ENCODE peak calls at places on chromosomes 3 and 15, in eight cellular contexts. O is brain microvascular endothelial cell, P is upper lobe of left lung, Y is heart right ventricle, J is endothelial cell of umbilical vein, A is Caco-2, X is upper lobe of right lung, D is A549. W is an unnamed sample.

GRCh38 chr3:27025718-27026117 is 343.5 kb downstream of the NEK10 start:
- DNase-seq in X (no peak), A (no peak), O (no peak), P (no peak), J (no peak), D (no peak), Y (no peak), W (no peak)

GRCh38 chr3:160163259-160163878 is 61.9 kb upstream of the C3orf80 start:
- DNase-seq in J (peak), Y (no peak), P (no peak), D (peak), O (no peak), X (no peak), A (peak), W (peak)

GRCh38 chr3:179898024-179898423 is 138.7 kb downstream of the PEX5L start:
- DNase-seq in P (no peak), Y (no peak), O (peak), J (peak), A (peak), X (no peak), D (peak), W (peak)

GRCh38 chr15:94232107-94232506 is 746 bp downstream of the MCTP2 start:
- DNase-seq in P (no peak), X (no peak), A (no peak), Y (no peak), D (no peak), J (no peak), O (no peak), W (peak)

GRCh38 chr15:72783563-72784232 is at the start of gene ADPGK:
- DNase-seq in D (peak), X (peak), O (peak), A (peak), Y (peak), J (peak), P (peak), W (peak)

GRCh38 chr15:99708563-99708962 is 24.7 kb downstream of the LYSMD4 start:
- DNase-seq in Y (peak), J (peak), X (peak), O (peak), A (no peak), D (peak), P (peak), W (peak)

GRCh38 chr15:88897456-88898194 is 2.3 kb upstream of the HAPLN3 start:
- DNase-seq in J (peak), X (peak), Y (peak), D (peak), O (peak), P (peak), A (peak), W (peak)

GRCh38 chr3:191139771-191140170 is 59.3 kb upstream of the OSTN start:
- DNase-seq in X (no peak), P (no peak), O (no peak), A (no peak), D (no peak), Y (no peak), J (no peak), W (no peak)

GRCh38 chr15:67922971-67923646 is 83.3 kb upstream of the RNU6-1 start:
- DNase-seq in A (no peak), J (no peak), P (no peak), Y (no peak), D (no peak), X (no peak), O (no peak), W (no peak)

GRCh38 chr15:90851945-90852344 is 16.4 kb upstream of the FURIN start:
- DNase-seq in A (no peak), Y (no peak), X (no peak), P (no peak), D (no peak), O (no peak), J (no peak), W (no peak)

GRCh38 chr3:65732060-65732933 is 306.4 kb downstream of the MAGI1 start:
- DNase-seq in A (peak), P (no peak), X (no peak), O (peak), J (peak), Y (no peak), D (peak), W (peak)

GRCh38 chr3:68206524-68207117 is 552.2 kb upstream of the SUCLG2 start:
- DNase-seq in A (no peak), D (peak), O (no peak), Y (no peak), P (no peak), X (no peak), J (no peak), W (no peak)

GRCh38 chr15:48507416-48508065 is 138.0 kb downstream of the FBN1 start:
- DNase-seq in P (no peak), X (no peak), O (peak), D (peak), J (peak), Y (no peak), A (peak), W (peak)

GRCh38 chr3:116836286-116836685 is 126.7 kb downstream of the TUSC7 start:
- DNase-seq in A (no peak), Y (no peak), X (no peak), O (peak), P (no peak), D (no peak), J (peak), W (peak)

GRCh38 chr15:95622843-95623242 is 707.7 kb upstream of the NR2F2 start:
- DNase-seq in O (no peak), X (no peak), Y (no peak), A (no peak), D (no peak), J (no peak), P (no peak), W (no peak)

GRCh38 chr3:45208587-45208986 is 17.5 kb downstream of the TMEM158 start:
- DNase-seq in J (no peak), O (no peak), A (no peak), P (no peak), X (no peak), D (no peak), Y (no peak), W (no peak)

GRCh38 chr15:85754993-85755392 is 39.7 kb downstream of the KLHL25 start:
- DNase-seq in O (no peak), X (no peak), D (no peak), Y (peak), J (no peak), A (no peak), P (no peak), W (no peak)

GRCh38 chr3:143885803-143886427 is 37.6 kb upstream of the SLC9A9 start:
- DNase-seq in D (peak), A (peak), O (peak), X (no peak), Y (no peak), P (no peak), J (peak), W (peak)

GRCh38 chr15:92121047-92121446 is 267.5 kb downstream of the SLCO3A1 start:
- DNase-seq in J (no peak), D (no peak), P (no peak), Y (no peak), X (no peak), O (no peak), A (peak), W (no peak)

GRCh38 chr3:8895829-8896228 is 67.4 kb downstream of the RAD18 start:
- DNase-seq in X (no peak), J (no peak), A (no peak), Y (no peak), P (no peak), O (no peak), D (no peak), W (no peak)

GRCh38 chr3:44920081-44920480 is 45.7 kb downstream of the TGM4 start:
- DNase-seq in D (no peak), X (no peak), Y (no peak), J (no peak), A (no peak), O (no peak), P (no peak), W (peak)

GRCh38 chr15:79923515-79924169 is 26.8 kb upstream of the MTHFS start:
- DNase-seq in O (peak), P (peak), Y (peak), J (peak), X (peak), D (peak), A (peak), W (peak)

GRCh38 chr3:58288011-58288728 is 17.9 kb upstream of the RPP14 start:
- DNase-seq in X (no peak), P (no peak), J (no peak), Y (no peak), D (peak), A (no peak), O (no peak), W (no peak)

GRCh38 chr3:108022316-108023150 is 68.3 kb downstream of the CD47 start:
- DNase-seq in D (no peak), Y (peak), P (peak), O (no peak), X (peak), A (peak), J (no peak), W (no peak)

GRCh38 chr15:79601376-79601775 is 169.2 kb downstream of the MINAR1 start:
- DNase-seq in D (no peak), X (no peak), O (no peak), P (no peak), Y (no peak), A (no peak), J (no peak), W (no peak)

GRCh38 chr15:22259881-22260421 is 179.6 kb downstream of the OR4M2 start:
- DNase-seq in Y (no peak), P (peak), O (no peak), D (no peak), A (no peak), X (no peak), J (no peak), W (no peak)

GRCh38 chr15:91380114-91380513 is 280.1 kb downstream of the SV2B start:
- DNase-seq in Y (no peak), P (no peak), X (no peak), J (no peak), O (no peak), D (no peak), A (no peak), W (peak)

GRCh38 chr15:31457631-31458526 is 131.2 kb downstream of the KLF13 start:
- DNase-seq in P (peak), O (peak), A (no peak), D (peak), J (no peak), X (peak), Y (no peak), W (peak)

GRCh38 chr15:89575656-89576416 is 567 bp downstream of the TICRR start:
- DNase-seq in O (no peak), D (peak), J (peak), X (no peak), A (peak), P (no peak), Y (peak), W (peak)

GRCh38 chr15:98855815-98856539 is 151.6 kb downstream of the PGPEP1L start:
- DNase-seq in P (no peak), Y (no peak), D (peak), A (no peak), J (no peak), X (no peak), O (peak), W (no peak)

GRCh38 chr3:195703776-195704175 is 17.0 kb upstream of the MUC20 start:
- DNase-seq in A (no peak), O (no peak), P (no peak), J (no peak), X (no peak), D (no peak), Y (no peak), W (no peak)

GRCh38 chr15:78979456-78980320 is 34.8 kb upstream of the CTSH start:
- DNase-seq in Y (no peak), O (peak), D (peak), A (peak), P (peak), J (peak), X (no peak), W (peak)

GRCh38 chr3:182349051-182349450 is 444.3 kb upstream of the ATP11B start:
- DNase-seq in A (no peak), P (no peak), X (no peak), Y (no peak), O (no peak), J (no peak), D (no peak), W (no peak)

GRCh38 chr3:127762077-127762786 is 60.1 kb downstream of the MGLL start:
- DNase-seq in J (peak), A (no peak), O (no peak), D (no peak), X (no peak), P (peak), Y (no peak), W (no peak)

GRCh38 chr3:27914199-27914598 is 192.1 kb upstream of the EOMES start:
- DNase-seq in J (no peak), Y (no peak), X (no peak), A (no peak), O (no peak), D (peak), P (no peak), W (no peak)

GRCh38 chr3:17686613-17687012 is 55.8 kb downstream of the TBC1D5 start:
- DNase-seq in J (no peak), Y (no peak), O (no peak), P (no peak), A (peak), D (peak), X (no peak), W (peak)

GRCh38 chr15:99561476-99562230 is 4.1 kb upstream of the MEF2A start:
- DNase-seq in A (no peak), P (no peak), D (no peak), O (no peak), J (no peak), X (no peak), Y (no peak), W (no peak)

GRCh38 chr3:148879256-148879655 is 14.2 kb downstream of the CPA3 start:
- DNase-seq in P (no peak), Y (no peak), X (no peak), J (peak), D (no peak), O (no peak), A (no peak), W (no peak)

GRCh38 chr15:72184165-72184811 is 13.3 kb downstream of the GRAMD2A start:
- DNase-seq in O (no peak), D (peak), A (no peak), J (no peak), Y (no peak), X (peak), P (peak), W (no peak)

GRCh38 chr3:8641472-8641871 is 3.1 kb downstream of the SSUH2 start:
- DNase-seq in D (no peak), O (no peak), P (no peak), Y (no peak), A (no peak), X (no peak), J (no peak), W (no peak)

GRCh38 chr15:64149424-64150235 is 1.9 kb upstream of the SNX22 start:
- DNase-seq in J (no peak), X (no peak), A (no peak), Y (no peak), O (no peak), P (no peak), D (peak), W (peak)
- TF ChIP-seq CTCF in J (peak), X (peak), A (no peak), Y (peak), O (peak), P (peak), D (peak), W (peak)

GRCh38 chr15:57183614-57184344 is 192.5 kb upstream of the CGNL1 start:
- DNase-seq in Y (no peak), D (peak), P (no peak), J (no peak), X (no peak), O (no peak), A (no peak), W (no peak)
- H3K4me3 ChIP-seq in Y (no peak), D (no peak), P (no peak), J (no peak), X (no peak), O (no peak), A (no peak), W (no peak)

DNA sequence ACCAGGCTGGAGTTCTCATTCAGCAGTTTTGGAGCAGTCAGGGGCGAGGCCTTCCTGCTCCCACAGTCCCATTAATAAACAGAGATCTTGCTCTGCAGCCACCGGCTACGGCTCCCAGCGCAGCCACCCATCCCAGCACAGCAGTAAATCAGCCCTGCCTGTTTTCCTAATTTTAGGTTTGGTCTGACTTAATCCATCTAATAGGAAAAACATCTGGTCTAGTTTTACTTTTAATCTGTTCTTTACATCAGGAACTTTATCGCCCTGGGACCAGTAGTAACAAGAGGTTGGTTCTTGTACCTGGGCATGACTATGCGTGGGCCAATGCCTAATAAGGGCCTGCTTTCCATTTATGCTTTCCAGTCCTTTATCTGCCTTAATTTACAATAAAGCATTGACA is 264.0 kb upstream of the DPH6 start:
- DNase-seq in X (no peak), P (no peak), J (no peak), D (no peak), Y (peak), A (no peak), O (no peak), W (no peak)
- TF ChIP-seq CTCF in X (no peak), P (no peak), J (no peak), D (no peak), Y (no peak), A (no peak), O (no peak), W (no peak)

DNA sequence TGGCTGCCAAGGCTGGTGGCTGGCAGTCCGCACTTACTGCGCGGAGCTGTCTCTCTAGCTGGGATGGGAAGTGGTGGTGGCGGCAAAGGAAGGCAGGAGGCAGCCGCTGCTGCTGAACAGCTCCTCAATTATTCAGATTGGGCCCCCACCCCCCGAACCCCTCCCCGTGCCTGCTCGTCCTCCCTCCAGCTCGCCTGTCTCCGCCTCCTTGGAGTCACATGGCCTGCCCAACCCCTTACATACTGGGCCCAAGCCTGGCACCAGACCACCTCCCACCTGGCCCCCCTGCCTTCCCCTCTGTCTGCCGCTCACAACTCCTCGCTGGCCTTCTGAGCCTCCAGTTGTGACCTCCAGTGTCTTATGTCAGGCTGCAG is at the start of gene SLC7A14:
- DNase-seq in A (no peak), D (no peak), J (no peak), O (peak), Y (no peak), X (no peak), P (no peak), W (no peak)
- H3K4me3 ChIP-seq in A (no peak), D (no peak), J (peak), O (peak), Y (no peak), X (no peak), P (peak), W (no peak)

GRCh38 chr3:113626513-113627371 is 69.7 kb downstream of the USF3 start:
- DNase-seq in Y (peak), D (peak), J (peak), P (peak), O (peak), A (peak), X (no peak), W (peak)

GRCh38 chr3:113625724-113626348 is 70.6 kb downstream of the USF3 start:
- DNase-seq in D (no peak), P (no peak), J (no peak), X (no peak), O (no peak), Y (peak), A (no peak), W (no peak)

GRCh38 chr3:113623827-113624226 is 72.6 kb downstream of the USF3 start:
- DNase-seq in D (no peak), Y (no peak), P (no peak), J (no peak), O (no peak), A (no peak), X (no peak), W (no peak)

GRCh38 chr3:113620091-113620490 is 76.4 kb downstream of the USF3 start:
- DNase-seq in Y (no peak), P (no peak), X (no peak), O (no peak), J (no peak), A (no peak), D (no peak), W (no peak)

DNA sequence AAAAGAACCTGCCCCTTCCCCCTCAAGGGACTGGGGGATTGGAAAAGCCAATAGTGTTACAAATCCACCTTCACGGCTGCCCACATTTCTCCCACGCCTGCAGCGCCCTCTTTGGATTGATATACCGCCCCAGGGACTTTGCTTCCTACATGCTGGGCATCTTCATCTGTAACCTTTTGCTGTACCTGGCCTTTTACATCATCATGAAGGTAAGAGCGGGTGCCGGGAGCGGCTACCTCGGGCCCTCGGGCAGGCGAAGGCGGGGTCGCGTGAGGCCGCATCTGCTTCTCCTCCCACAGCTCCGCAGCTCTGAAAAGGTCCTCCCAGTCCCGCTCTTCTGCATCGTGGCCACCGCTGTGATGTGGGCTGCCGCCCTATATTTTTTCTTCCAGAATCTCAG is 73.1 kb downstream of the USF3 start:
- DNase-seq in O (no peak), J (no peak), D (peak), P (no peak), Y (no peak), X (no peak), A (no peak), W (no peak)
- TF ChIP-seq CTCF in O (peak), J (peak), D (peak), P (no peak), Y (no peak), X (no peak), A (no peak), W (no peak)

DNA sequence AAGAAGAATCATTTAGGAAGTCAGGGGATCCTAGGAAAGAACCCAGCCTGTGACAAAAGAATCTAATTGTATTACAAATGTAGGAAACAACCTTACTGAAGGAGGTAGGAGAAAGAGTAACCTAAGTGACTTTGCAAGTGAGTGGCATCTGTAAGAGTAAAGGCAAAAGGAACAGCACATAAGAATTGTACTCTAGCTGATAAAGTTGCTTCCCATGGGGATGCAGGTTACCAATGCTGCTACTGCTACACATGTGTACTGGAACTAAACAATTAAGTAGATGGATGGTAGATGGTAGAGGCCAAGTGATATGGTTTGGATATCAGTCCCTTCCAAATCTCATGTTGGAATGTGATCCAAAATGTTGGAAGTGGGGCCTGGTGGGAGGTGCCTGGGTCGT is 60.8 kb downstream of the OSBPL10 start:
- DNase-seq in D (no peak), J (no peak), P (no peak), Y (no peak), X (no peak), O (no peak), A (no peak), W (no peak)
- H3K4me3 ChIP-seq in D (no peak), J (no peak), P (no peak), Y (no peak), X (no peak), O (no peak), A (no peak), W (no peak)